ENCODE peak calls at places on chromosomes 4 and X, in five cellular contexts. One of them, this sample, is unnamed.
A peak's percentile ranks its signal among the peaks of the same experiment; 100 is the strongest.

GRCh38 chrX:107894038-107894437 is 68.4 kb downstream of the MID2 start:
- DNase-seq in spleen: no peak
- DNase-seq in small intestine: peak; percentile 56
- DNase-seq in ecto neural progenitor cell: no peak
- DNase-seq in left ventricle myocardium superior: no peak
- DNase-seq in this sample: no peak

GRCh38 chr4:3679071-3679825 is 86.9 kb upstream of the ADRA2C start:
- DNase-seq in ecto neural progenitor cell: no peak
- DNase-seq in left ventricle myocardium superior: peak; percentile 20
- DNase-seq in spleen: peak; percentile 66
- DNase-seq in small intestine: no peak
- DNase-seq in this sample: no peak

GRCh38 chrX:10945463-10945862 is 165.7 kb upstream of the HCCS start:
- DNase-seq in small intestine: no peak
- DNase-seq in spleen: no peak
- DNase-seq in ecto neural progenitor cell: no peak
- DNase-seq in left ventricle myocardium superior: no peak
- DNase-seq in this sample: no peak

GRCh38 chrX:141201962-141202361 is 25.0 kb upstream of the LDOC1 start:
- DNase-seq in small intestine: no peak
- DNase-seq in left ventricle myocardium superior: no peak
- DNase-seq in spleen: no peak
- DNase-seq in ecto neural progenitor cell: no peak
- DNase-seq in this sample: no peak

GRCh38 chr4:41256740-41257256 is at the start of gene UCHL1:
- DNase-seq in ecto neural progenitor cell: peak; percentile 94
- DNase-seq in left ventricle myocardium superior: peak; percentile 46
- DNase-seq in spleen: no peak
- DNase-seq in small intestine: no peak
- DNase-seq in this sample: peak; percentile 22

GRCh38 chr4:8401665-8402064 is 38.9 kb downstream of the ACOX3 start:
- DNase-seq in ecto neural progenitor cell: no peak
- DNase-seq in small intestine: no peak
- DNase-seq in spleen: no peak
- DNase-seq in left ventricle myocardium superior: peak; percentile 26
- DNase-seq in this sample: no peak

GRCh38 chrX:136856527-136856926 is 24.0 kb downstream of the RBMX start:
- DNase-seq in small intestine: no peak
- DNase-seq in spleen: no peak
- DNase-seq in left ventricle myocardium superior: no peak
- DNase-seq in ecto neural progenitor cell: no peak
- DNase-seq in this sample: no peak

GRCh38 chr4:51923343-51923742 is 80.4 kb downstream of the DCUN1D4 start:
- DNase-seq in ecto neural progenitor cell: no peak
- DNase-seq in small intestine: no peak
- DNase-seq in spleen: no peak
- DNase-seq in left ventricle myocardium superior: no peak
- DNase-seq in this sample: no peak

GRCh38 chrX:133495464-133496391 is 80.4 kb upstream of the GPC4 start:
- DNase-seq in spleen: no peak
- DNase-seq in ecto neural progenitor cell: no peak
- DNase-seq in left ventricle myocardium superior: peak; percentile 64
- DNase-seq in small intestine: peak; percentile 54
- DNase-seq in this sample: peak; percentile 87

GRCh38 chr4:168516841-168517240 is 20.0 kb downstream of the PALLD start:
- DNase-seq in spleen: no peak
- DNase-seq in ecto neural progenitor cell: no peak
- DNase-seq in left ventricle myocardium superior: peak; percentile 46
- DNase-seq in small intestine: no peak
- DNase-seq in this sample: no peak

GRCh38 chr4:124322234-124322831 is 390.2 kb downstream of the ANKRD50 start:
- DNase-seq in spleen: no peak
- DNase-seq in left ventricle myocardium superior: no peak
- DNase-seq in small intestine: no peak
- DNase-seq in ecto neural progenitor cell: no peak
- DNase-seq in this sample: no peak

GRCh38 chr4:37008199-37008598 is 236.3 kb upstream of the NWD2 start:
- DNase-seq in ecto neural progenitor cell: no peak
- DNase-seq in spleen: no peak
- DNase-seq in small intestine: peak; percentile 79
- DNase-seq in left ventricle myocardium superior: no peak
- DNase-seq in this sample: no peak

GRCh38 chr4:40832175-40832574 is 82.4 kb downstream of the NSUN7 start:
- DNase-seq in small intestine: no peak
- DNase-seq in ecto neural progenitor cell: no peak
- DNase-seq in spleen: no peak
- DNase-seq in left ventricle myocardium superior: no peak
- DNase-seq in this sample: no peak

GRCh38 chrX:1009771-1010170 is 202.7 kb downstream of the CRLF2 start:
- DNase-seq in ecto neural progenitor cell: no peak
- DNase-seq in small intestine: no peak
- DNase-seq in left ventricle myocardium superior: no peak
- DNase-seq in spleen: peak; percentile 55
- DNase-seq in this sample: no peak

GRCh38 chrX:65921363-65921762 is 118.5 kb downstream of the VSIG4 start:
- DNase-seq in spleen: no peak
- DNase-seq in left ventricle myocardium superior: no peak
- DNase-seq in small intestine: no peak
- DNase-seq in ecto neural progenitor cell: no peak
- DNase-seq in this sample: no peak

GRCh38 chr4:6561173-6561516 is 13.8 kb upstream of the MAN2B2 start:
- DNase-seq in left ventricle myocardium superior: no peak
- DNase-seq in small intestine: no peak
- DNase-seq in ecto neural progenitor cell: no peak
- DNase-seq in spleen: no peak
- DNase-seq in this sample: no peak

GRCh38 chr4:138217567-138217966 is 24.6 kb downstream of the SLC7A11 start:
- DNase-seq in spleen: no peak
- DNase-seq in ecto neural progenitor cell: peak; percentile 69
- DNase-seq in small intestine: no peak
- DNase-seq in left ventricle myocardium superior: peak; percentile 41
- DNase-seq in this sample: no peak

GRCh38 chrX:31337332-31337731 is 265.5 kb upstream of the FTHL17 start:
- DNase-seq in ecto neural progenitor cell: no peak
- DNase-seq in small intestine: no peak
- DNase-seq in spleen: no peak
- DNase-seq in left ventricle myocardium superior: no peak
- DNase-seq in this sample: no peak